ENCODE peak calls at places on chromosomes 7 and 10, in five cellular contexts. B is HepG2; O is activated effector memory CD4-positive, alpha-beta T cell treated with anti-CD3 and anti-CD28 coated beads, Interleukin-2, amount 50 U/mL, for 16 hours; K is endothelial cell; Q is effector CD4-positive, alpha-beta T cell. P is an unnamed sample.

GRCh38 chr7:49187543-49188268 is 263.4 kb downstream of the CDC14C start:
- DNase-seq in K (no peak), O (no peak), B (no peak), Q (no peak), P (no peak)

GRCh38 chr7:42238709-42239395 is 1.8 kb upstream of the GLI3 start:
- DNase-seq in B (no peak), K (no peak), O (no peak), Q (no peak), P (no peak)

GRCh38 chr7:11750191-11750590 is 81.8 kb downstream of the THSD7A start:
- DNase-seq in B (no peak), Q (no peak), K (no peak), O (no peak), P (no peak)

GRCh38 chr7:121624922-121625321 is 228.8 kb upstream of the FAM3C start:
- DNase-seq in Q (no peak), B (no peak), O (no peak), K (no peak), P (no peak)

GRCh38 chr10:14949291-14949690 is 4.6 kb downstream of the DCLRE1C start:
- DNase-seq in Q (no peak), B (no peak), K (no peak), O (no peak), P (no peak)

GRCh38 chr10:47317251-47317650 is 5.0 kb upstream of the GDF2 start:
- DNase-seq in B (no peak), O (peak; percentile 39), Q (no peak), K (no peak), P (no peak)

GRCh38 chr7:14988941-14989340 is 86.4 kb upstream of the DGKB start:
- DNase-seq in K (no peak), Q (no peak), B (no peak), O (no peak), P (no peak)

GRCh38 chr10:77869626-77870420 is 56.7 kb downstream of the DLG5 start:
- DNase-seq in K (no peak), B (no peak), Q (no peak), O (no peak), P (no peak)

GRCh38 chr7:91286432-91286831 is 22.2 kb downstream of the FZD1 start:
- DNase-seq in Q (no peak), O (no peak), B (no peak), K (no peak), P (no peak)

GRCh38 chr10:73376679-73377078 is 18.0 kb upstream of the CFAP70 start:
- DNase-seq in B (no peak), Q (no peak), O (no peak), K (no peak), P (no peak)

GRCh38 chr7:2729043-2729892 is 41.3 kb downstream of the AMZ1 start:
- DNase-seq in Q (no peak), K (no peak), B (no peak), O (peak; percentile 33), P (no peak)

GRCh38 chr7:118104812-118105441 is 79.0 kb upstream of the LSM8 start:
- DNase-seq in O (no peak), Q (no peak), B (no peak), K (no peak), P (no peak)

GRCh38 chr7:55961994-55962393 is 2.4 kb upstream of the NIPSNAP2 start:
- DNase-seq in Q (no peak), B (no peak), K (no peak), O (no peak), P (no peak)

GRCh38 chr10:117926491-117926890 is 120.2 kb downstream of the RAB11FIP2 start:
- DNase-seq in Q (no peak), O (no peak), K (no peak), B (no peak), P (no peak)

GRCh38 chr7:69232445-69233376 is 365.6 kb upstream of the AUTS2 start:
- DNase-seq in K (no peak), B (no peak), Q (no peak), O (no peak), P (no peak)

GRCh38 chr7:141480953-141481352 is 70.3 kb upstream of the AGK start:
- DNase-seq in O (no peak), Q (no peak), K (no peak), B (no peak), P (no peak)